ENCODE peak calls at places on chromosomes 13 and 19, in nine cellular contexts. One of them, this sample, is unnamed.

GRCh38 chr19:1232231-1232637 is 5.6 kb downstream of the CBARP start:
- DNase-seq in stimulated activated CD4-positive, alpha-beta T cell treated with anti-CD3 and anti-CD28 coated beads, Interleukin-4, amount 100 ng/mL, for 4 hours: no peak
- DNase-seq in iris pigment epithelial cell: no peak
- DNase-seq in IMR-90: no peak
- DNase-seq in PC-9: no peak
- DNase-seq in activated T-cell treated with anti-CD3 and anti-CD28 coated beads for 1 hour: no peak
- DNase-seq in ovary: no peak
- DNase-seq in dorsolateral prefrontal cortex: no peak
- DNase-seq in heart right ventricle: no peak
- DNase-seq in this sample: no peak

GRCh38 chr13:76969488-76970365 is 21.4 kb downstream of the ACOD1 start:
- DNase-seq in IMR-90: no peak
- DNase-seq in dorsolateral prefrontal cortex: no peak
- DNase-seq in heart right ventricle: no peak
- DNase-seq in iris pigment epithelial cell: peak; percentile 19
- DNase-seq in ovary: no peak
- DNase-seq in stimulated activated CD4-positive, alpha-beta T cell treated with anti-CD3 and anti-CD28 coated beads, Interleukin-4, amount 100 ng/mL, for 4 hours: no peak
- DNase-seq in activated T-cell treated with anti-CD3 and anti-CD28 coated beads for 1 hour: no peak
- DNase-seq in PC-9: no peak
- DNase-seq in this sample: no peak

GRCh38 chr19:40671404-40671803 is 19.0 kb downstream of the NUMBL start:
- DNase-seq in activated T-cell treated with anti-CD3 and anti-CD28 coated beads for 1 hour: no peak
- DNase-seq in IMR-90: no peak
- DNase-seq in iris pigment epithelial cell: no peak
- DNase-seq in dorsolateral prefrontal cortex: peak; percentile 83
- DNase-seq in heart right ventricle: no peak
- DNase-seq in ovary: no peak
- DNase-seq in PC-9: no peak
- DNase-seq in stimulated activated CD4-positive, alpha-beta T cell treated with anti-CD3 and anti-CD28 coated beads, Interleukin-4, amount 100 ng/mL, for 4 hours: no peak
- DNase-seq in this sample: no peak

GRCh38 chr19:21698215-21698614 is 69.2 kb downstream of the ZNF100 start:
- DNase-seq in heart right ventricle: no peak
- DNase-seq in activated T-cell treated with anti-CD3 and anti-CD28 coated beads for 1 hour: no peak
- DNase-seq in iris pigment epithelial cell: peak; percentile 31
- DNase-seq in ovary: no peak
- DNase-seq in IMR-90: peak; percentile 1
- DNase-seq in stimulated activated CD4-positive, alpha-beta T cell treated with anti-CD3 and anti-CD28 coated beads, Interleukin-4, amount 100 ng/mL, for 4 hours: no peak
- DNase-seq in PC-9: peak; percentile 39
- DNase-seq in dorsolateral prefrontal cortex: no peak
- DNase-seq in this sample: no peak

GRCh38 chr19:13068064-13068807 is 34.4 kb downstream of the LYL1 start:
- DNase-seq in activated T-cell treated with anti-CD3 and anti-CD28 coated beads for 1 hour: no peak
- DNase-seq in dorsolateral prefrontal cortex: no peak
- DNase-seq in iris pigment epithelial cell: no peak
- DNase-seq in heart right ventricle: no peak
- DNase-seq in PC-9: no peak
- DNase-seq in ovary: no peak
- DNase-seq in stimulated activated CD4-positive, alpha-beta T cell treated with anti-CD3 and anti-CD28 coated beads, Interleukin-4, amount 100 ng/mL, for 4 hours: no peak
- DNase-seq in IMR-90: no peak
- DNase-seq in this sample: no peak

GRCh38 chr19:16899566-16900075 is 10.8 kb downstream of the F2RL3 start:
- DNase-seq in stimulated activated CD4-positive, alpha-beta T cell treated with anti-CD3 and anti-CD28 coated beads, Interleukin-4, amount 100 ng/mL, for 4 hours: no peak
- DNase-seq in ovary: no peak
- DNase-seq in heart right ventricle: no peak
- DNase-seq in activated T-cell treated with anti-CD3 and anti-CD28 coated beads for 1 hour: no peak
- DNase-seq in PC-9: peak; percentile 45
- DNase-seq in iris pigment epithelial cell: peak; percentile 20
- DNase-seq in dorsolateral prefrontal cortex: no peak
- DNase-seq in IMR-90: no peak
- DNase-seq in this sample: peak; percentile 40

GRCh38 chr19:43799502-43800142 is 2.6 kb downstream of the LYPD5 start:
- DNase-seq in dorsolateral prefrontal cortex: no peak
- DNase-seq in PC-9: no peak
- DNase-seq in stimulated activated CD4-positive, alpha-beta T cell treated with anti-CD3 and anti-CD28 coated beads, Interleukin-4, amount 100 ng/mL, for 4 hours: no peak
- DNase-seq in heart right ventricle: no peak
- DNase-seq in activated T-cell treated with anti-CD3 and anti-CD28 coated beads for 1 hour: no peak
- DNase-seq in iris pigment epithelial cell: no peak
- DNase-seq in IMR-90: no peak
- DNase-seq in ovary: no peak
- DNase-seq in this sample: no peak

GRCh38 chr19:48565090-48565489 is 13.1 kb downstream of the SULT2B1 start:
- DNase-seq in PC-9: peak; percentile 85
- DNase-seq in heart right ventricle: no peak
- DNase-seq in stimulated activated CD4-positive, alpha-beta T cell treated with anti-CD3 and anti-CD28 coated beads, Interleukin-4, amount 100 ng/mL, for 4 hours: no peak
- DNase-seq in activated T-cell treated with anti-CD3 and anti-CD28 coated beads for 1 hour: no peak
- DNase-seq in IMR-90: peak; percentile 83
- DNase-seq in iris pigment epithelial cell: peak; percentile 93
- DNase-seq in ovary: no peak
- DNase-seq in dorsolateral prefrontal cortex: no peak
- DNase-seq in this sample: peak; percentile 68

GRCh38 chr19:15264061-15264932 is 32.0 kb upstream of the EPHX3 start:
- DNase-seq in PC-9: no peak
- DNase-seq in dorsolateral prefrontal cortex: peak; percentile 81
- DNase-seq in iris pigment epithelial cell: peak; percentile 62
- DNase-seq in activated T-cell treated with anti-CD3 and anti-CD28 coated beads for 1 hour: peak; percentile 70
- DNase-seq in IMR-90: peak; percentile 65
- DNase-seq in ovary: peak; percentile 81
- DNase-seq in heart right ventricle: peak; percentile 75
- DNase-seq in stimulated activated CD4-positive, alpha-beta T cell treated with anti-CD3 and anti-CD28 coated beads, Interleukin-4, amount 100 ng/mL, for 4 hours: peak; percentile 72
- DNase-seq in this sample: peak; percentile 46

GRCh38 chr13:30308548-30308947 is 1.2 kb upstream of the KATNAL1 start:
- DNase-seq in ovary: no peak
- DNase-seq in PC-9: no peak
- DNase-seq in IMR-90: peak; percentile 41
- DNase-seq in iris pigment epithelial cell: peak; percentile 83
- DNase-seq in stimulated activated CD4-positive, alpha-beta T cell treated with anti-CD3 and anti-CD28 coated beads, Interleukin-4, amount 100 ng/mL, for 4 hours: no peak
- DNase-seq in dorsolateral prefrontal cortex: no peak
- DNase-seq in heart right ventricle: no peak
- DNase-seq in activated T-cell treated with anti-CD3 and anti-CD28 coated beads for 1 hour: no peak
- DNase-seq in this sample: peak; percentile 30

This sample was measured in Caki2.